ENCODE peak calls at places on chromosomes 3 and 15, in ten cellular contexts. D is adrenal gland; P is CD8-positive, alpha-beta memory T cell; W is A673; Z is caudate nucleus; L is transverse colon; G is CD4-positive, alpha-beta memory T cell; U is aorta; C is AG04450; A is HL-60. J is an unnamed sample.
A peak's percentile ranks its signal among the peaks of the same experiment; 100 is the strongest.

GRCh38 chr15:47027322-47027946 is 689.9 kb upstream of the SEMA6D start:
- DNase-seq in D (no peak), P (no peak), W (peak; percentile 32), Z (no peak), L (no peak), G (no peak), U (no peak), C (no peak), A (no peak), J (no peak)

GRCh38 chr3:197406266-197406665 is 107.9 kb upstream of the DLG1 start:
- DNase-seq in D (peak; percentile 37), P (no peak), W (peak; percentile 30), Z (no peak), L (no peak), G (no peak), U (peak; percentile 73), C (no peak), A (no peak), J (peak; percentile 88)

GRCh38 chr3:151766454-151766853 is 32.7 kb downstream of the AADACL2 start:
- DNase-seq in D (peak; percentile 12), P (no peak), W (peak; percentile 32), Z (no peak), L (no peak), G (no peak), U (no peak), C (no peak), A (no peak), J (peak; percentile 85)

GRCh38 chr3:101530213-101531047 is 17.4 kb upstream of the SENP7 start:
- DNase-seq in D (no peak), P (no peak), W (no peak), Z (no peak), L (no peak), G (no peak), U (no peak), C (no peak), A (no peak), J (no peak)

GRCh38 chr3:124620600-124621063 is 109.6 kb upstream of the UMPS start:
- DNase-seq in D (peak; percentile 91), P (no peak), W (no peak), Z (no peak), L (peak; percentile 75), G (peak; percentile 19), U (peak; percentile 53), C (no peak), A (no peak), J (peak; percentile 67)

GRCh38 chr15:99071091-99071680 is 33.7 kb upstream of the SYNM start:
- DNase-seq in D (no peak), P (no peak), W (no peak), Z (no peak), L (no peak), G (no peak), U (no peak), C (no peak), A (no peak), J (no peak)

GRCh38 chr15:37102315-37103021 is 2.1 kb upstream of the MEIS2 start:
- DNase-seq in D (peak; percentile 47), P (no peak), W (peak; percentile 30), Z (no peak), L (no peak), G (no peak), U (no peak), C (no peak), A (no peak), J (peak; percentile 51)

GRCh38 chr15:45720183-45720582 is 85.4 kb downstream of the SQOR start:
- DNase-seq in D (no peak), P (no peak), W (no peak), Z (no peak), L (no peak), G (no peak), U (no peak), C (no peak), A (no peak), J (no peak)

GRCh38 chr15:67192185-67192584 is 62.3 kb downstream of the AAGAB start:
- DNase-seq in D (no peak), P (no peak), W (no peak), Z (no peak), L (no peak), G (no peak), U (no peak), C (no peak), A (no peak), J (no peak)

GRCh38 chr3:82643948-82644347 is 882.5 kb upstream of the GBE1 start:
- DNase-seq in D (no peak), P (no peak), W (no peak), Z (no peak), L (no peak), G (no peak), U (no peak), C (no peak), A (no peak), J (no peak)

GRCh38 chr3:141191097-141191749 is 40.4 kb upstream of the PXYLP1 start:
- DNase-seq in D (no peak), P (no peak), W (peak; percentile 15), Z (no peak), L (no peak), G (no peak), U (no peak), C (no peak), A (no peak), J (no peak)

GRCh38 chr3:187572431-187572830 is 97.8 kb downstream of the SST start:
- DNase-seq in D (no peak), P (no peak), W (no peak), Z (no peak), L (no peak), G (no peak), U (no peak), C (no peak), A (no peak), J (no peak)

GRCh38 chr3:165279471-165279870 is 83.3 kb upstream of the SLITRK3 start:
- DNase-seq in D (no peak), P (no peak), W (no peak), Z (no peak), L (no peak), G (no peak), U (no peak), C (no peak), A (no peak), J (no peak)

GRCh38 chr3:50278106-50278867 is 600 bp upstream of the LSMEM2 start:
- DNase-seq in D (no peak), P (no peak), W (no peak), Z (no peak), L (no peak), G (no peak), U (no peak), C (no peak), A (no peak), J (no peak)

GRCh38 chr3:28949580-28949979 is 331.3 kb upstream of the RBMS3 start:
- DNase-seq in D (no peak), P (no peak), W (no peak), Z (no peak), L (no peak), G (no peak), U (no peak), C (no peak), A (no peak), J (no peak)

GRCh38 chr3:64342940-64343691 is 117.8 kb upstream of the PRICKLE2 start:
- DNase-seq in D (peak; percentile 12), P (no peak), W (no peak), Z (no peak), L (no peak), G (no peak), U (no peak), C (peak; percentile 69), A (no peak), J (peak; percentile 34)

GRCh38 chr3:197775317-197775716 is 15.7 kb upstream of the LRCH3 start:
- DNase-seq in D (no peak), P (no peak), W (peak; percentile 76), Z (no peak), L (no peak), G (no peak), U (no peak), C (no peak), A (no peak), J (no peak)

GRCh38 chr3:129622418-129622872 is 16.0 kb upstream of the PLXND1 start:
- DNase-seq in D (no peak), P (no peak), W (no peak), Z (no peak), L (no peak), G (no peak), U (no peak), C (no peak), A (no peak), J (no peak)

GRCh38 chr3:129621626-129622417 is 15.3 kb upstream of the PLXND1 start:
- DNase-seq in D (no peak), P (no peak), W (no peak), Z (no peak), L (no peak), G (no peak), U (no peak), C (no peak), A (no peak), J (peak; percentile 75)

GRCh38 chr3:129619726-129620162 is 13.3 kb upstream of the PLXND1 start:
- DNase-seq in D (peak; percentile 17), P (no peak), W (no peak), Z (no peak), L (no peak), G (no peak), U (peak; percentile 59), C (no peak), A (no peak), J (no peak)

GRCh38 chr3:129622933-129623332 is 16.5 kb upstream of the PLXND1 start:
- DNase-seq in D (no peak), P (no peak), W (no peak), Z (no peak), L (no peak), G (no peak), U (no peak), C (no peak), A (no peak), J (peak; percentile 29)

GRCh38 chr3:129620828-129621605 is 14.5 kb upstream of the PLXND1 start:
- DNase-seq in D (no peak), P (no peak), W (no peak), Z (no peak), L (no peak), G (no peak), U (no peak), C (no peak), A (no peak), J (no peak)
- H3K27ac ChIP-seq in D (no peak overlapping the region), P (no peak overlapping the region), W (no peak overlapping the region), Z (no peak overlapping the region), L (no peak overlapping the region), G (no peak overlapping the region), U (no peak overlapping the region), C (no peak overlapping the region), A (no peak overlapping the region), J (peak overlapping the region; percentile 96)

GRCh38 chr3:23825802-23826201 is 20.0 kb downstream of the UBE2E1 start:
- DNase-seq in D (no peak), P (no peak), W (no peak), Z (no peak), L (no peak), G (no peak), U (no peak), C (no peak), A (no peak), J (no peak)
- H3K27ac ChIP-seq in D (no peak overlapping the region), P (no peak overlapping the region), W (no peak overlapping the region), Z (no peak overlapping the region), L (no peak overlapping the region), G (no peak overlapping the region), U (no peak overlapping the region), C (no peak overlapping the region), A (no peak overlapping the region), J (no peak overlapping the region)

GRCh38 chr3:57890874-57891273 is 117.3 kb upstream of the FLNB start:
- DNase-seq in D (no peak), P (no peak), W (no peak), Z (no peak), L (no peak), G (no peak), U (no peak), C (no peak), A (no peak), J (no peak)
- H3K27ac ChIP-seq in D (no peak overlapping the region), P (no peak overlapping the region), W (no peak overlapping the region), Z (no peak overlapping the region), L (peak overlapping the region; percentile 84), G (no peak overlapping the region), U (no peak overlapping the region), C (no peak overlapping the region), A (no peak overlapping the region), J (no peak overlapping the region)

GRCh38 chr3:9311265-9311664 is 51.6 kb upstream of the THUMPD3 start:
- DNase-seq in D (peak; percentile 36), P (no peak), W (no peak), Z (no peak), L (no peak), G (no peak), U (no peak), C (no peak), A (no peak), J (no peak)
- H3K27ac ChIP-seq in D (no peak overlapping the region), P (no peak overlapping the region), W (no peak overlapping the region), Z (no peak overlapping the region), L (no peak overlapping the region), G (no peak overlapping the region), U (no peak overlapping the region), C (no peak overlapping the region), A (no peak overlapping the region), J (no peak overlapping the region)

J was measured in endothelial cell of umbilical vein.